ENCODE peak calls at places on chromosome 6, in five cellular contexts. G is PC-3; C is HT1080; U is activated naive CD4-positive, alpha-beta T cell; V is IMR-90. I is an unnamed sample.

GRCh38 chr6:116902634-116903033 is 25.6 kb downstream of the RFX6 start:
- DNase-seq in G (no peak), C (no peak), U (no peak), V (no peak), I (no peak)

GRCh38 chr6:45590225-45590624 is 212.5 kb upstream of the SUPT3H start:
- DNase-seq in G (peak), C (peak), U (no peak), V (peak), I (peak)

GRCh38 chr6:11044712-11045167 is 635 bp upstream of the ELOVL2 start:
- DNase-seq in G (no peak), C (no peak), U (no peak), V (no peak), I (no peak)

GRCh38 chr6:33886673-33887144 is 82.9 kb upstream of the MLN start:
- DNase-seq in G (peak), C (peak), U (no peak), V (peak), I (peak)

GRCh38 chr6:4291453-4292403 is 156.4 kb upstream of the ECI2 start:
- DNase-seq in G (peak), C (peak), U (no peak), V (peak), I (peak)

GRCh38 chr6:21666200-21666671 is 72.7 kb downstream of the SOX4 start:
- DNase-seq in G (no peak), C (no peak), U (no peak), V (no peak), I (no peak)

GRCh38 chr6:150208606-150209352 is 65.9 kb downstream of the PPP1R14C start:
- DNase-seq in G (no peak), C (no peak), U (no peak), V (no peak), I (no peak)

GRCh38 chr6:135673671-135674309 is 176.2 kb upstream of the AHI1 start:
- DNase-seq in G (no peak), C (peak), U (no peak), V (peak), I (peak)

GRCh38 chr6:132400641-132401119 is 595 bp downstream of the MOXD1 start:
- DNase-seq in G (no peak), C (no peak), U (no peak), V (no peak), I (no peak)

GRCh38 chr6:150987371-150987828 is 121.9 kb downstream of the MTHFD1L start:
- DNase-seq in G (peak), C (no peak), U (no peak), V (no peak), I (no peak)

GRCh38 chr6:50905297-50905696 is 86.6 kb downstream of the TFAP2B start:
- DNase-seq in G (peak), C (no peak), U (no peak), V (no peak), I (no peak)

GRCh38 chr6:149723771-149724417 is 6.0 kb upstream of the LATS1 start:
- DNase-seq in G (peak), C (peak), U (no peak), V (peak), I (peak)

GRCh38 chr6:149964243-149965190 is 774 bp downstream of the ULBP1 start:
- DNase-seq in G (no peak), C (no peak), U (no peak), V (peak), I (peak)

GRCh38 chr6:119960065-119960464 is 610.5 kb upstream of the MAN1A1 start:
- DNase-seq in G (no peak), C (no peak), U (no peak), V (no peak), I (no peak)

GRCh38 chr6:104958720-104959452 is 2.0 kb downstream of the LIN28B start:
- DNase-seq in G (no peak), C (peak), U (no peak), V (no peak), I (no peak)

GRCh38 chr6:157025459-157025858 is 248.3 kb downstream of the ARID1B start:
- DNase-seq in G (no peak), C (peak), U (no peak), V (peak), I (peak)

GRCh38 chr6:73471686-73472290 is 10.3 kb downstream of the MTO1 start:
- DNase-seq in G (no peak), C (no peak), U (no peak), V (no peak), I (no peak)